ENCODE peak calls at places on chromosomes 16 and 17, in four cellular contexts. Z, F, M and X are unnamed samples. For H3K9me3, the result is how much of the 10 kb centered on the place peaks cover.

GRCh38 chr16:75258807-75259141 is 7.3 kb upstream of the BCAR1 start:
- DNase-seq in F (no peak), M (no peak), Z (no peak), X (no peak)

GRCh38 chr17:2030779-2031163 is 818 bp downstream of the DPH1 start:
- DNase-seq in Z (peak), F (peak), M (no peak), X (no peak)

GRCh38 chr16:86343111-86343642 is 167.2 kb upstream of the FOXF1 start:
- DNase-seq in M (no peak), F (peak), Z (peak), X (no peak)

GRCh38 chr17:4631836-4632582 is 9.5 kb downstream of the ALOX15 start:
- DNase-seq in M (no peak), F (peak), Z (no peak), X (no peak)

GRCh38 chr17:65531508-65532431 is 29.7 kb downstream of the AXIN2 start:
- DNase-seq in Z (peak), M (peak), F (peak), X (peak)

GRCh38 chr16:70679653-70680494 is 6.0 kb downstream of the MTSS2 start:
- DNase-seq in M (peak), F (peak), Z (no peak), X (no peak)

GRCh38 chr16:3536271-3536671 is 35.5 kb downstream of the CLUAP1 start:
- DNase-seq in M (no peak), F (peak), Z (no peak), X (no peak)

GRCh38 chr17:6365187-6365943 is 69.6 kb downstream of the AIPL1 start:
- DNase-seq in M (no peak), Z (no peak), F (peak), X (no peak)

GRCh38 chr16:31354394-31355291 is at the start of gene ITGAX:
- DNase-seq in Z (peak), F (peak), M (peak), X (no peak)

GRCh38 chr17:47197821-47198220 is 8.7 kb upstream of the CDC27 start:
- DNase-seq in Z (no peak), F (no peak), M (no peak), X (no peak)

GRCh38 chr17:47200325-47200663 is 8.9 kb upstream of the MYL4 start:
- DNase-seq in Z (no peak), M (no peak), F (no peak), X (no peak)

GRCh38 chr17:47203984-47204721 is 5.0 kb upstream of the MYL4 start:
- DNase-seq in Z (no peak), M (no peak), F (peak), X (no peak)

GRCh38 chr17:47201168-47201567 is 8.0 kb upstream of the MYL4 start:
- DNase-seq in M (no peak), F (no peak), Z (no peak), X (no peak)

GRCh38 chr17:47199627-47200324 is 9.4 kb upstream of the MYL4 start:
- DNase-seq in Z (no peak), F (no peak), M (no peak), X (no peak)
- H3K4me3 ChIP-seq in Z (no peak), F (no peak), M (no peak), X (no peak)

DNA sequence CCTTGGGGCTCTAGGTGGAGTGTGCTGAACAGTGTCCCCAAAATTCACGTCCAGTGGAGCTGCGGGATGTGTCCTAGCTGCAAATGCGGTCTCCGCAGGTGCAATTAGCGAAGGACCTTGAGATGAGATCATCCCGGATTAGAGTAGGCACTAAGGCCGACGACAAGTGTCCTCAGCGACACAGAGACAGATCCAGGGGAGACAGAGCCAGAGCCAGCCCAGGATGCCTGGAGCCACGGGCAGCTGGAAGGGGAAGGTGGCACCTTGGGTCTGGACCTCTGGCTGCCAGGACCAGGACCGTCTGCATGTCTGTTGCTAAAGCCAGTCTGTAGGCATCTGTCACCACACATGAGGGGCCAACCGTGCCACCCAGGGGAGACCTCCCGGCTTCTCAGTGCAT is 24.5 kb downstream of the SLC7A5 start:
- DNase-seq in F (no peak), M (no peak), Z (no peak), X (no peak)
- H3K27ac ChIP-seq in F (no peak), M (no peak), Z (no peak), X (no peak)

DNA sequence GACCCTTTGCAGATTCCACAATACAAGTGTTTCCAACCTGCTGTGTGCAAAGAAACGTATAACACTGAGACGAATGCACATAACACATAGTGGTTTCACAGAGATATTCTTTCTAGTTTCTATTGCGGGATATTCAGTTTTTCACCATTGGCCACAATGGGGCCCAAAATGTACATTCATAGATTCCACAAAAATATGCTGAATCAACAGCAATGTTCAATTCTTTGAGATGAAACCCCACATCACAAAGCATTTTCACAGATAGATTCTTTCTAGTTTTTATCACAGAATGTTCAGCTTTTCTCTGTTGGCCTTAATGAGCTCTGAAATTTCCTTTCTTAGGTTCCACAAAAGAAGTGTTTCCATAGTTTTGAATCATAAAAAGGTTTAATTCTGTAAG is 2472.3 kb downstream of the TP53TG3F start:
- DNase-seq in Z (no peak), F (no peak), M (no peak), X (no peak)
- H3K9me3 ChIP-seq in Z (under half), F (under half), M (under half), X (under half)

GRCh38 chr17:28042721-28043291 is 329 bp downstream of the NLK start:
- DNase-seq in M (peak), Z (no peak), F (no peak), X (no peak)

GRCh38 chr17:28042657-28042720 is at the start of gene NLK:
- DNase-seq in F (no peak), Z (no peak), M (no peak), X (no peak)

GRCh38 chr17:28045304-28045703 is 2.8 kb downstream of the NLK start:
- DNase-seq in M (no peak), Z (no peak), F (no peak), X (no peak)

GRCh38 chr17:28041844-28042656 is 427 bp upstream of the NLK start:
- DNase-seq in F (peak), M (no peak), Z (no peak), X (no peak)

GRCh38 chr17:28043296-28043695 is 819 bp downstream of the NLK start:
- DNase-seq in M (no peak), F (no peak), Z (no peak), X (no peak)
- H3K4me3 ChIP-seq in M (peak), F (peak), Z (peak), X (no peak)

DNA sequence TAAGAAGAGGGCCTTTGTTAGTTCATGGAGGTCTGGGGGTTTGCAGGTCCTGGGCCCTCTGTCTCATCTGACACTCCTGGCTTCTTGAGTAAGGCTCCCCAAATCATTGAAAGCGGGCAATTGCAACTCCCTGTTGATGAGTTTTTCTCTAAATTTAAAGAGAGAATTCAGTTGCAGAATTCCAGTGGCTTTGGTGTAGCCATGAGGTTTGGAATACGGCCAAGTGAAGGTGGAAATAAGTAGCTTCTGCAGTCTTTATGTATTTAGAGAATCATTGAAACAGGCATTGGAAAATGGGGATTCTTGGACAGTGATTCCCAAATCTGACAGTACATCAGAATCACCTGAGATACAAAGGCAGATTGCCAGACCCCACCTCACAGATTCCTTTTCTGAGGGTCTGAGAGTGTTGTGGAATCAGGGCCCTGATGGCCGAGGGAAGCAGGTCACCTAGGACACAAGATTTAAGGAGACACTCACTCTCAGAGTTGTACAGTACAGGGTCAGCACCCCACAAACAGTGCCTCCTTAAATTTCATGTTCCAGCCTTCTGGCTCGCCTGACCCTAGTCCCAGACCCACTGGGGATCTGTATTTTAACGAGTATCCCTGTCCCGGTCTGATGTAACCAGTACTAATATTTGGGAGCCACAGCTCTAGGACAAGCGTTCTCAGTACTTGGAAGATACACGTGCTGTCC is 37.7 kb downstream of the YPEL2 start:
- DNase-seq in M (no peak), Z (peak), F (peak), X (no peak)
- H3K27ac ChIP-seq in M (peak), Z (peak), F (no peak), X (peak)

DNA sequence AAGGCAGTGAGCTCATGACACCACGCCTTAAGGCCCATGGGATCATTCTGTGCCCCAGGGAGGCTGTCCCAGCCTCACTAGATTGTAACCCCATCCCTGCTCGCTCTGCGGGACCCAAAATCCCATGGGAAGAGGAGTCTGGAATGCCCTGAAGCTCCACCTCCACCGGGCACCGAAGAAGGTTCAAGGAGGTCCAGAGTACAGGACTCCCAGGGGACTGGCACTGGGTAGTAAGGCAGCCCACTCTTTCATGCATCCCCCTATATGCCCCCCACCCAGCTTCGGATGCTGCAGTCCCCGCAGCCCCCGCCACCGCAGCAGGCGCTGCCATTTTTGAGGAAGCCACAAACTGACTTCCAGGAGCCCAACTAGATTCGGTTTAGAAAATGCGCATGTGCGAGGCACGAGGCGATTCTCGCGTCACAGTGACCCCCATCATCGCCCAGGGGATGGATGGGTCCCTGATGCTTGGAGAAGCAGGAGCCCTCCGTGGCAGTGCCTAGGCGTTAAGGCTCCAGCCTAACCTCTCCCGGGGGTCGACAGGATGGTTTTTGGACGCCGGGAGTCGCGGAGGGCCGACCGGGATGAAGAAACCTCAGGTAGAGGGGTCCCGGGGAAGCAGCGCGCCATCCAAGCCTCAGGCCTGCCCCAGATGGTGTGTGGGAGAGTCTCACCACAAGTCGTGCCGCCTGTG is 1681.0 kb downstream of the TP53TG3F start:
- DNase-seq in M (no peak), Z (no peak), F (no peak), X (no peak)
- H3K9me3 ChIP-seq in M (under half), Z (under half), F (under half), X (under half)

DNA sequence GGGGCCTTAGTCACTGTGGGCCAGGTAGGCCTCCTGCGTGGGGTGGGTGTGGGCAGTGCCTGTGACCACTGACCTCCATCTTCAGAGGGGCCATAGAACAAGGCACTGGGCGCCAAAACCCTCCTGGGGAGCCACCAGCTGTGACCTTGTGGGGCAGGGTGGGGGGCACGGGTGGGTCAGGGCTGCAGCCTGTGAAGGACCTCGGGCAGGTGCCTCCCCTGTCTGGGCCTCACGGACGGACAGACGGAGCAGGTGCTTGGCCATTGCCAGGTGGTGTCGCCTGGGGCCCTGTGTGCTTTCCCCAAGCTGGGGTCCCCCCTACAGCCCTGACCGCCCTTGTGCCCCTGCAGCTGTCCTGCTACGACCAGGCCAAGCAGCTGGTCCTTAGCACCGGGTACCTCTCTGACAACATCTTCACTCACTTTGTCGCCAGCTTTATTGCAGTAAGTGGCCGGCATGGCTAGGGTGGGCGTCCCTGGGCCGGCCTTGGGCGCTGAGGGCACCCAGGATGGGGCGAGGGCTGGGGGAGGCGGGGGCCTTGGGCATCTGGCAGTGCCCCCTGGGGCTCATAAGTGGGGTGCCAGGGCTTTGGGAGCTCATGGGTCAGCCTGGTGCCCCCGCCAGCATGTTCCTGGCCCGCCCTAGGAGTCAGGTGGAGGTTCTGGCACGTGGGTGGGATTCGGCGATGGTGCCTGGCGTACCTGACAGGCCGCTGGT is 5.1 kb downstream of the SLC25A10 start:
- DNase-seq in Z (no peak), F (no peak), M (peak), X (no peak)
- H3K4me3 ChIP-seq in Z (no peak), F (no peak), M (no peak), X (no peak)

DNA sequence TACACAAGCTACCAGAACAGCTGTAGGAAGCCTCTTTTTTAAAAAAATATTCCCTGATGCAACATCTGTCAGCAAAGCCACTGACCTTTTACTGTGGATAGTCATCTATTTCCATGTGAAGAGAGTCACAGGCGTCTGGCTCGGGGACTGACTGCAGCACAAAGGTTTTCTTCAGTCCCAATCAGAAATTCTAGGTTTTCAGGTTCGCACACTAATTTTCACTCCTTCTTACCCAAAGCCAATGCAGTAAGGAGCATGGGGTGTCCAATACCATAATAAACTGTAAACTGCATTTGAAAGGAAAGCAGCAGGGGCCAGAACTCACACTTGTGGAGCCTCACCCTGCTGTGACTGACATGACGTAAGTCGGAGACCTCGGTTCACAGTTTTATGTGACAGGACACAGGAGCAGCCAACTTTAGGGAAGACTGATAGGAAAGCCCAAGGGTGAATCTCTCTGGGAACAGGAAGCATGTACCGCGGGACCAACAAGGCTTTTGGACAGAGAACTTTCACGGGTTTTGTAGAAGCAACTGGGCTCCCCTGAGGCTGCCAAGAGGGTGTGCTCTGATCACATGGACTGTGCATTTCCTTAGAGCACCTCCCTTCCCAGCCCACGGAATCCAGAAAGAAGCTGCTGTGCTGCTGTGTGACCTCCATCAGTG is 9.1 kb upstream of the TMEM100 start:
- DNase-seq in Z (peak), F (peak), M (peak), X (no peak)
- H3K27ac ChIP-seq in Z (peak), F (peak), M (peak), X (peak)

DNA sequence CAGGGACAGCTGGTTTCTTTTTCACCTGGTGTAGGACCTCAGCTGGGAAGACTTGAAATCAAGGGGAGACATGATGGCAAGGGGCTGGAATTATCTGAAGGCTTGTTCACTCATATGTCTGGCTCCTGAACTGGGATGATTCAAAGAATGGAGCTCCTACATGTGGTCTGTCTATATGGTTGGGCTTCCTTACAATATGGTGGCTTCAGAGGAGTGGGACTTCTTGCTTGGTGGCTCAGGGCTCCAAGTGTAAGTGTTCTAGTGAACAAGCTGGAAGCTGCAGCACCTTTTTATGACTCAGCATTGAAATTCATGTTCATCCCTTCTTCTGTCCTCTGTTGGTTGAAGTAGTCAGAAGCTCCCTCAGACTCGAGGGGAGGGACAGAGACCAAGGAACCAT is 127.9 kb downstream of the MSI2 start:
- DNase-seq in Z (no peak), M (no peak), F (no peak), X (no peak)
- H3K9me3 ChIP-seq in Z (under half), M (under half), F (under half), X (under half)

GRCh38 chr17:29615492-29616299 is 7.0 kb downstream of the CORO6 start:
- DNase-seq in M (peak), Z (peak), F (peak), X (peak)

GRCh38 chr17:29618272-29619065 is 4.2 kb downstream of the CORO6 start:
- DNase-seq in Z (no peak), F (no peak), M (no peak), X (no peak)

GRCh38 chr17:29616300-29617048 is 6.2 kb downstream of the CORO6 start:
- DNase-seq in F (no peak), Z (no peak), M (no peak), X (no peak)

GRCh38 chr17:29617481-29618271 is 5.0 kb downstream of the CORO6 start:
- DNase-seq in M (peak), Z (no peak), F (peak), X (no peak)

GRCh38 chr17:29617125-29617480 is 5.6 kb downstream of the CORO6 start:
- DNase-seq in Z (peak), M (peak), F (peak), X (no peak)
- H3K4me3 ChIP-seq in Z (peak), M (peak), F (no peak), X (peak)